ENCODE peak calls at places on chromosome 11, in four cellular contexts. E is HepG2, B is ovary, W is K562. Q is an unnamed sample.

GRCh38 chr11:8691601-8692000 is 9.0 kb downstream of the RPL27A start:
- DNase-seq in W (no peak), E (no peak), B (no peak), Q (no peak)

GRCh38 chr11:8071616-8072581 is 9.1 kb upstream of the TUB start:
- DNase-seq in B (peak), E (no peak), W (no peak), Q (no peak)

GRCh38 chr11:30422389-30422788 is 99.5 kb downstream of the ARL14EP start:
- DNase-seq in B (no peak), E (no peak), W (no peak), Q (no peak)

GRCh38 chr11:111878385-111878765 is 590 bp downstream of the FDXACB1 start:
- DNase-seq in W (no peak), B (no peak), E (no peak), Q (no peak)

GRCh38 chr11:134515081-134515960 is 103.3 kb upstream of the B3GAT1 start:
- DNase-seq in E (no peak), B (peak), W (no peak), Q (no peak)

GRCh38 chr11:82980947-82981346 is 79.4 kb downstream of the DDIAS start:
- DNase-seq in W (no peak), E (no peak), B (no peak), Q (no peak)

GRCh38 chr11:2754008-2754407 is 54.2 kb upstream of the KCNQ1OT1 start:
- DNase-seq in B (no peak), E (no peak), W (no peak), Q (no peak)

GRCh38 chr11:132123854-132124835 is 753.7 kb downstream of the NTM start:
- DNase-seq in W (no peak), E (no peak), B (no peak), Q (no peak)

GRCh38 chr11:2428322-2428795 is 16.0 kb downstream of the TRPM5 start:
- DNase-seq in B (peak), E (peak), W (peak), Q (peak)

GRCh38 chr11:93089474-93090102 is 108.2 kb downstream of the SLC36A4 start:
- DNase-seq in B (no peak), E (peak), W (no peak), Q (peak)

GRCh38 chr11:58927393-58928081 is 11.8 kb upstream of the GLYATL1 start:
- DNase-seq in E (peak), W (no peak), B (no peak), Q (no peak)

GRCh38 chr11:1655168-1656060 is 25.8 kb downstream of the KRTAP5-5 start:
- DNase-seq in W (no peak), E (no peak), B (no peak), Q (no peak)

GRCh38 chr11:75508051-75508561 is 17.6 kb downstream of the GDPD5 start:
- DNase-seq in W (no peak), E (no peak), B (no peak), Q (no peak)

GRCh38 chr11:10051868-10052586 is 242.0 kb downstream of the SBF2 start:
- DNase-seq in W (no peak), E (no peak), B (no peak), Q (no peak)

GRCh38 chr11:115927823-115928329 is 423.7 kb upstream of the CADM1 start:
- DNase-seq in W (no peak), E (no peak), B (no peak), Q (no peak)
- TF ChIP-seq EP300 in W (no peak), E (no peak), B (no peak), Q (no peak)

DNA sequence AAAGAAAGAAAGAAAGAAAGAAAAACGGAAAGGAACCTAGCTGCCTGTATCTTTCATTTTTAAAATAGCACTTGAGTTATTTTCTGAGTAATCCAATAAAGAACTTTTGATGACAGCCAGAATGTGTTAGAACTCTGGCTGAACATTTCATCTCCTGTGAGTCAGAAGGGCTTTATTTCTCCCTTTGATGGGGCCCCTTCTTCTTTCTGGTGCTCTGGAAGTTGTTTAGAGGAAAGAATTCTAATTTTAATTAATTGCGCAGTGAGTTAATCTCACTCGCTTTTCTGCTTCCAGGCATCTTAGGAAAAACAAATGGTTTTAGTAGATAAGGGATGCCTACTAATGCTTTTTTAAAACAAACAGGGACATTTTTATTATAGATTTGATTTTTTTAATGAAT is 57.9 kb downstream of the COMMD9 start:
- DNase-seq in W (no peak), B (no peak), E (no peak), Q (no peak)
- TF ChIP-seq EP300 in W (no peak), B (no peak), E (no peak), Q (no peak)

GRCh38 chr11:118401151-118401879 is at the start of gene ATP5MG:
- DNase-seq in B (peak), E (peak), W (peak), Q (peak)
- TF ChIP-seq EP300 in B (no peak), E (no peak), W (no peak), Q (peak)

DNA sequence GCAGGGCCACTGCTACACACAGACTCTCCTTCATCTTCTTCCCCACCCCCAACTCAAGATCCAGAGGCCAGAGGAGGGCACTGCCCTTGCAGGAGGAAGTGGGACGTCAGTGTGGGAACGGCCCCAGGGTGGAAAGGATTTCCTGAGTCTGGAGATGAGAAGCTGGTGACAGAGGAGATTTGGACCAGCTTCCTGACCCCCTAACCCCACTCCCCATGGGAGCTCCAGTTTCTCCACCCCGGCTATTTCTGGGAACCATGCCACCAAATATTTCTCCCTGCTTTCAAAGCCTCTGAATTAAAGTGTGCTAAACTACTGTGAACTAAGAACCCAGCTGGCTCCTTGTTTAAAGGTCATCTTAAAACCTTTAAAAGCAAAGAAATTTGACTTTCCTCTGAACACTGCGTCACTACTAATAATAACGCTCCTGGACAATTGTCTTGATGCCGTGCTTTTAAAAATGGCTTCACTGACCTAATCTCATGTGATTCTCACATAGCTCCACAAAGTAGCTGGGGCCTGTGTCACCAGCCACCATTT is 46.6 kb downstream of the CWC15 start:
- DNase-seq in E (no peak), W (no peak), B (peak), Q (peak)
- TF ChIP-seq EP300 in E (no peak), W (no peak), B (no peak), Q (peak)

GRCh38 chr11:68146704-68147474 is 25.7 kb upstream of the CHKA start:
- DNase-seq in E (peak), W (peak), B (no peak), Q (no peak)
- TF ChIP-seq EP300 in E (peak), W (no peak), B (no peak), Q (no peak)

GRCh38 chr11:19691815-19692214 is 20.8 kb upstream of the NAV2 start:
- DNase-seq in E (no peak), B (no peak), W (no peak), Q (no peak)
- TF ChIP-seq EP300 in E (no peak), B (no peak), W (no peak), Q (no peak)

Q was measured in tibial nerve.